ENCODE peak calls at places on chromosomes 11 and 22, in seven cellular contexts. S is HFF-Myc, W is cardiac fibroblast, V is neural progenitor cell, C is cardiac muscle cell, I is thoracic aorta, X is LNCaP clone FGC. Z is an unnamed sample.

GRCh38 chr22:48779661-48780596 is 1047.7 kb downstream of the BRD1 start:
- DNase-seq in S (no peak), W (no peak), V (no peak), C (no peak), I (no peak), X (no peak), Z (no peak)

GRCh38 chr11:29324328-29324727 is 692.5 kb downstream of the KCNA4 start:
- DNase-seq in S (no peak), W (peak; percentile 41), V (no peak), C (no peak), I (no peak), X (no peak), Z (no peak)

GRCh38 chr11:12052676-12053605 is 44.5 kb upstream of the DKK3 start:
- DNase-seq in S (no peak), W (no peak), V (no peak), C (no peak), I (no peak), X (no peak), Z (no peak)

GRCh38 chr22:42688914-42689275 is 31.8 kb downstream of the A4GALT start:
- DNase-seq in S (no peak), W (peak; percentile 45), V (no peak), C (no peak), I (no peak), X (no peak), Z (no peak)

GRCh38 chr11:110345756-110346155 is 49.3 kb upstream of the RDX start:
- DNase-seq in S (no peak), W (no peak), V (no peak), C (no peak), I (no peak), X (no peak), Z (no peak)

GRCh38 chr11:3016861-3017260 is 24.7 kb upstream of the NAP1L4 start:
- DNase-seq in S (no peak), W (no peak), V (no peak), C (no peak), I (no peak), X (no peak), Z (no peak)

GRCh38 chr11:14657841-14658240 is 14.2 kb downstream of the PDE3B start:
- DNase-seq in S (no peak), W (no peak), V (no peak), C (no peak), I (no peak), X (no peak), Z (no peak)

GRCh38 chr11:22920939-22921565 is 60.8 kb upstream of the CCDC179 start:
- DNase-seq in S (peak; percentile 32), W (peak; percentile 70), V (peak; percentile 73), C (peak; percentile 60), I (no peak), X (peak; percentile 88), Z (no peak)

GRCh38 chr11:12537778-12538401 is 136.3 kb upstream of the TEAD1 start:
- DNase-seq in S (no peak), W (peak; percentile 47), V (no peak), C (no peak), I (no peak), X (peak; percentile 74), Z (peak; percentile 3)

GRCh38 chr11:128042290-128042751 is 545.0 kb downstream of the ETS1 start:
- DNase-seq in S (no peak), W (no peak), V (no peak), C (peak; percentile 7), I (no peak), X (no peak), Z (no peak)

GRCh38 chr11:2884424-2884815 is 1.2 kb downstream of the CDKN1C start:
- DNase-seq in S (no peak), W (peak; percentile 61), V (peak; percentile 79), C (peak; percentile 68), I (no peak), X (no peak), Z (no peak)

GRCh38 chr11:73047773-73048371 is 94.2 kb downstream of the FCHSD2 start:
- DNase-seq in S (no peak), W (no peak), V (no peak), C (no peak), I (no peak), X (peak; percentile 33), Z (no peak)

GRCh38 chr22:31561238-31561887 is 65.0 kb downstream of the SFI1 start:
- DNase-seq in S (peak; percentile 41), W (peak; percentile 91), V (peak; percentile 90), C (peak; percentile 89), I (peak; percentile 26), X (peak; percentile 71), Z (peak; percentile 50)

GRCh38 chr11:100861221-100861620 is 174.1 kb downstream of the ARHGAP42 start:
- DNase-seq in S (no peak), W (no peak), V (no peak), C (no peak), I (no peak), X (peak; percentile 72), Z (no peak)

GRCh38 chr11:102347526-102348331 is 715 bp downstream of the BIRC2 start:
- DNase-seq in S (no peak), W (peak; percentile 48), V (peak; percentile 27), C (peak; percentile 19), I (no peak), X (no peak), Z (no peak)

GRCh38 chr22:46833228-46833627 is 70.8 kb downstream of the TBC1D22A start:
- DNase-seq in S (no peak), W (peak; percentile 47), V (peak; percentile 67), C (peak; percentile 53), I (no peak), X (no peak), Z (no peak)

GRCh38 chr22:49429066-49429465 is 398.6 kb downstream of the BRD1 start:
- DNase-seq in S (no peak), W (no peak), V (peak; percentile 32), C (no peak), I (no peak), X (no peak), Z (no peak)

GRCh38 chr11:100928426-100928825 is 201.2 kb downstream of the PGR start:
- DNase-seq in S (no peak), W (no peak), V (no peak), C (no peak), I (no peak), X (no peak), Z (no peak)

DNA sequence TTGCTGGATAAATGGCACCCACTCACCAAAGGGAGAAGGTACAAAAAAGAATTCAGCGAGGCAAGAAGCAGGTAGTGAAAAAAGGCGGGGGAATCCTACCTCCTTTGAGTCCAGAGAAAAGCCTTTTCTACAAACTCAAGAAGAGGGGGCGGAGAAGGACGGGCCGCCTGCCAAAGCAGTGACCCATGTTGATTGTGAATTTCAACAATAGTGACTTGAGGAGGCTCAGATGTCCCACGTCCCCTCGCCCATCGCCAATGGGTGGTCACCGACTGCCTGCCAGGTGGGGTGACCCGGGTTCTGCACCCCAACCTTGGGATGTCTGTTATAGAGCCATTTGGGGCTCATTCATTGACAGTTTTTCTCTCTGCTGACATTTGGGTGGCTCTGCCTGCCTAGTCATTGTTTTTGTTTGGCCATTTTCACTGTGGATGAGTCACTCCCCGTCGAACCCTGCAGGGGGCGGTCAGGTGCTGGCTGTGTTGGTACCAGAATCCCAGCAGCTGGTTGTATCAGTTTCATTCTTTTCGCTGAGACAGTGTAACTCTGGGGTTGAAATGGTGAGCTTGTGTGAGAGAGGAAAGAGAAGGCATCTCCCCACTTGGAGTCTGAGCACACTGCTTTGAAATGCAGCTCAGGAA is 163.4 kb upstream of the NCAM1 start:
- DNase-seq in S (no peak), W (peak; percentile 48), V (peak; percentile 58), C (no peak), I (no peak), X (no peak), Z (no peak)
- TF ChIP-seq CTCF in S (peak; percentile 20), W (peak; percentile 39), V (peak; percentile 63), C (peak; percentile 78), I (no peak), X (peak; percentile 88), Z (peak; percentile 57)

GRCh38 chr11:16276251-16276650 is 80.1 kb downstream of the SOX6 start:
- DNase-seq in S (no peak), W (no peak), V (no peak), C (no peak), I (no peak), X (no peak), Z (no peak)

GRCh38 chr11:16266021-16266420 is 90.3 kb downstream of the SOX6 start:
- DNase-seq in S (no peak), W (no peak), V (no peak), C (no peak), I (no peak), X (no peak), Z (no peak)

GRCh38 chr11:16271258-16271657 is 85.1 kb downstream of the SOX6 start:
- DNase-seq in S (no peak), W (no peak), V (no peak), C (no peak), I (no peak), X (no peak), Z (no peak)
- TF ChIP-seq CTCF in S (no peak), W (no peak), V (no peak), C (no peak), I (no peak), X (no peak), Z (no peak)

GRCh38 chr11:93361435-93361834 is 30.9 kb downstream of the DEUP1 start:
- DNase-seq in S (no peak), W (no peak), V (no peak), C (no peak), I (no peak), X (no peak), Z (no peak)

DNA sequence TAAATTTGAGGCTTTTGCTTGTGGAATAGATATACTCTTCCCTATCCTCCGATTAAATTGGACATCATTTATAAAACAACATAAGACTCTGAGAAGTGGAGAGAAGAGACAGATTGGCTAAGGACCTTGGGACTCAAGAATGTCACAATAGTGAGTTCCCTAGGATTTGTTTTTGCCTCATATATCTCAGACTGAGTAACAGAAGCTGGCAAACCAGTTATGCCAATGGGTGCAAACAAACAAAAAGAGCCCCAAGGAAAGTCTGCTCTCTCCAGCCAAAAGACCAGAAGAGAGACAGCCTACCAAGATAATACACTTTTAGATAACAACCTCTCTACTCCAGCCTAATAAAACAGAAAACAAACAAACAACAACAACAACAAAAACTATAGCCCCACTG is 28.9 kb downstream of the DEUP1 start:
- DNase-seq in S (no peak), W (no peak), V (no peak), C (no peak), I (no peak), X (peak; percentile 87), Z (no peak)
- TF ChIP-seq CTCF in S (no peak), W (no peak), V (no peak), C (no peak), I (no peak), X (no peak), Z (no peak)

GRCh38 chr11:93646399-93646798 is 15.1 kb upstream of the CEP295 start:
- DNase-seq in S (no peak), W (no peak), V (no peak), C (no peak), I (no peak), X (no peak), Z (no peak)

GRCh38 chr11:93645938-93646337 is 15.5 kb upstream of the CEP295 start:
- DNase-seq in S (no peak), W (no peak), V (no peak), C (no peak), I (no peak), X (no peak), Z (no peak)

GRCh38 chr11:93652161-93652597 is 9.3 kb upstream of the CEP295 start:
- DNase-seq in S (peak; percentile 37), W (peak; percentile 63), V (peak; percentile 37), C (peak; percentile 35), I (no peak), X (peak; percentile 32), Z (peak; percentile 43)

GRCh38 chr11:93651052-93651451 is 10.4 kb upstream of the CEP295 start:
- DNase-seq in S (no peak), W (no peak), V (no peak), C (no peak), I (no peak), X (peak; percentile 74), Z (no peak)

GRCh38 chr11:93648168-93648567 is 13.3 kb upstream of the CEP295 start:
- DNase-seq in S (no peak), W (peak; percentile 23), V (peak; percentile 53), C (peak; percentile 11), I (no peak), X (peak; percentile 18), Z (no peak)
- TF ChIP-seq CTCF in S (peak; percentile 33), W (peak; percentile 33), V (peak; percentile 58), C (peak; percentile 50), I (no peak), X (peak; percentile 58), Z (no peak)

Z was measured in mesothelial cell of epicardium.